ENCODE peak calls at places on chromosomes 4 and X, in nine cellular contexts. One of them, this sample, is unnamed.

GRCh38 chr4:123433573-123433972 is 37.0 kb downstream of the SPRY1 start:
- DNase-seq in K562: no peak
- DNase-seq in lower lobe of right lung: no peak
- DNase-seq in OCI-LY7: no peak
- DNase-seq in hepatocyte: no peak
- DNase-seq in uterus: no peak
- DNase-seq in brain microvascular endothelial cell: no peak
- DNase-seq in neural progenitor cell: no peak
- DNase-seq in GM23338: no peak
- DNase-seq in this sample: no peak

GRCh38 chr4:70640192-70640591 is 11.6 kb downstream of the ENAM start:
- DNase-seq in K562: no peak
- DNase-seq in lower lobe of right lung: no peak
- DNase-seq in OCI-LY7: no peak
- DNase-seq in hepatocyte: no peak
- DNase-seq in uterus: no peak
- DNase-seq in brain microvascular endothelial cell: no peak
- DNase-seq in neural progenitor cell: no peak
- DNase-seq in GM23338: no peak
- DNase-seq in this sample: no peak

GRCh38 chr4:89587364-89587763 is 249.6 kb downstream of the SNCA start:
- DNase-seq in K562: no peak
- DNase-seq in lower lobe of right lung: no peak
- DNase-seq in OCI-LY7: no peak
- DNase-seq in hepatocyte: no peak
- DNase-seq in uterus: no peak
- DNase-seq in brain microvascular endothelial cell: no peak
- DNase-seq in neural progenitor cell: no peak
- DNase-seq in GM23338: no peak
- DNase-seq in this sample: no peak

GRCh38 chr4:185874516-185875230 is 62.7 kb upstream of the SORBS2 start:
- DNase-seq in K562: no peak
- DNase-seq in lower lobe of right lung: no peak
- DNase-seq in OCI-LY7: no peak
- DNase-seq in hepatocyte: no peak
- DNase-seq in uterus: no peak
- DNase-seq in brain microvascular endothelial cell: peak; percentile 39
- DNase-seq in neural progenitor cell: no peak
- DNase-seq in GM23338: no peak
- DNase-seq in this sample: peak; percentile 36

GRCh38 chr4:41213563-41214157 is 682 bp downstream of the APBB2 start:
- DNase-seq in K562: no peak
- DNase-seq in lower lobe of right lung: no peak
- DNase-seq in OCI-LY7: peak; percentile 49
- DNase-seq in hepatocyte: peak; percentile 54
- DNase-seq in uterus: peak; percentile 40
- DNase-seq in brain microvascular endothelial cell: no peak
- DNase-seq in neural progenitor cell: no peak
- DNase-seq in GM23338: no peak
- DNase-seq in this sample: no peak

GRCh38 chr4:147408189-147408588 is 72.7 kb upstream of the EDNRA start:
- DNase-seq in K562: no peak
- DNase-seq in lower lobe of right lung: no peak
- DNase-seq in OCI-LY7: no peak
- DNase-seq in hepatocyte: no peak
- DNase-seq in uterus: no peak
- DNase-seq in brain microvascular endothelial cell: no peak
- DNase-seq in neural progenitor cell: no peak
- DNase-seq in GM23338: no peak
- DNase-seq in this sample: no peak

GRCh38 chr4:89929425-89930272 is 35.0 kb downstream of the MMRN1 start:
- DNase-seq in K562: no peak
- DNase-seq in lower lobe of right lung: no peak
- DNase-seq in OCI-LY7: no peak
- DNase-seq in hepatocyte: no peak
- DNase-seq in uterus: no peak
- DNase-seq in brain microvascular endothelial cell: no peak
- DNase-seq in neural progenitor cell: no peak
- DNase-seq in GM23338: no peak
- DNase-seq in this sample: no peak

GRCh38 chr4:65018313-65018712 is 609.1 kb upstream of the TECRL start:
- DNase-seq in K562: no peak
- DNase-seq in lower lobe of right lung: no peak
- DNase-seq in OCI-LY7: no peak
- DNase-seq in hepatocyte: no peak
- DNase-seq in uterus: no peak
- DNase-seq in brain microvascular endothelial cell: no peak
- DNase-seq in neural progenitor cell: no peak
- DNase-seq in GM23338: no peak
- DNase-seq in this sample: no peak

GRCh38 chr4:112968456-112969159 is 80.8 kb upstream of the ANK2 start:
- DNase-seq in K562: no peak
- DNase-seq in lower lobe of right lung: no peak
- DNase-seq in OCI-LY7: no peak
- DNase-seq in hepatocyte: no peak
- DNase-seq in uterus: no peak
- DNase-seq in brain microvascular endothelial cell: peak; percentile 10
- DNase-seq in neural progenitor cell: no peak
- DNase-seq in GM23338: no peak
- DNase-seq in this sample: no peak

GRCh38 chr4:143359794-143360193 is 23.1 kb downstream of the GAB1 start:
- DNase-seq in K562: no peak
- DNase-seq in lower lobe of right lung: no peak
- DNase-seq in OCI-LY7: no peak
- DNase-seq in hepatocyte: no peak
- DNase-seq in uterus: no peak
- DNase-seq in brain microvascular endothelial cell: no peak
- DNase-seq in neural progenitor cell: no peak
- DNase-seq in GM23338: no peak
- DNase-seq in this sample: peak; percentile 36

GRCh38 chrX:52271212-52271611 is 86.5 kb downstream of the MAGED4 start:
- DNase-seq in K562: peak; percentile 5
- DNase-seq in lower lobe of right lung: no peak
- DNase-seq in OCI-LY7: peak; percentile 32
- DNase-seq in hepatocyte: peak; percentile 29
- DNase-seq in uterus: no peak
- DNase-seq in brain microvascular endothelial cell: no peak
- DNase-seq in neural progenitor cell: peak; percentile 58
- DNase-seq in GM23338: peak; percentile 64
- DNase-seq in this sample: no peak

GRCh38 chr4:42136371-42136770 is 16.1 kb downstream of the BEND4 start:
- DNase-seq in K562: no peak
- DNase-seq in lower lobe of right lung: no peak
- DNase-seq in OCI-LY7: no peak
- DNase-seq in hepatocyte: no peak
- DNase-seq in uterus: no peak
- DNase-seq in brain microvascular endothelial cell: no peak
- DNase-seq in neural progenitor cell: no peak
- DNase-seq in GM23338: peak; percentile 74
- DNase-seq in this sample: no peak

GRCh38 chrX:154349979-154350378 is 24.5 kb downstream of the FLNA start:
- DNase-seq in K562: no peak
- DNase-seq in lower lobe of right lung: peak; percentile 20
- DNase-seq in OCI-LY7: no peak
- DNase-seq in hepatocyte: no peak
- DNase-seq in uterus: no peak
- DNase-seq in brain microvascular endothelial cell: no peak
- DNase-seq in neural progenitor cell: no peak
- DNase-seq in GM23338: no peak
- DNase-seq in this sample: no peak

GRCh38 chrX:154349359-154349935 is 25.0 kb downstream of the FLNA start:
- DNase-seq in K562: no peak
- DNase-seq in lower lobe of right lung: peak; percentile 37
- DNase-seq in OCI-LY7: no peak
- DNase-seq in hepatocyte: no peak
- DNase-seq in uterus: peak; percentile 34
- DNase-seq in brain microvascular endothelial cell: no peak
- DNase-seq in neural progenitor cell: no peak
- DNase-seq in GM23338: no peak
- DNase-seq in this sample: no peak

GRCh38 chrX:154352012-154352401 is 22.4 kb downstream of the FLNA start:
- DNase-seq in K562: no peak
- DNase-seq in lower lobe of right lung: no peak
- DNase-seq in OCI-LY7: no peak
- DNase-seq in hepatocyte: no peak
- DNase-seq in uterus: no peak
- DNase-seq in brain microvascular endothelial cell: no peak
- DNase-seq in neural progenitor cell: no peak
- DNase-seq in GM23338: no peak
- DNase-seq in this sample: no peak

GRCh38 chrX:154351183-154352011 is 23.0 kb downstream of the FLNA start:
- DNase-seq in K562: no peak
- DNase-seq in lower lobe of right lung: peak; percentile 54
- DNase-seq in OCI-LY7: no peak
- DNase-seq in hepatocyte: no peak
- DNase-seq in uterus: no peak
- DNase-seq in brain microvascular endothelial cell: no peak
- DNase-seq in neural progenitor cell: no peak
- DNase-seq in GM23338: no peak
- DNase-seq in this sample: no peak

DNA sequence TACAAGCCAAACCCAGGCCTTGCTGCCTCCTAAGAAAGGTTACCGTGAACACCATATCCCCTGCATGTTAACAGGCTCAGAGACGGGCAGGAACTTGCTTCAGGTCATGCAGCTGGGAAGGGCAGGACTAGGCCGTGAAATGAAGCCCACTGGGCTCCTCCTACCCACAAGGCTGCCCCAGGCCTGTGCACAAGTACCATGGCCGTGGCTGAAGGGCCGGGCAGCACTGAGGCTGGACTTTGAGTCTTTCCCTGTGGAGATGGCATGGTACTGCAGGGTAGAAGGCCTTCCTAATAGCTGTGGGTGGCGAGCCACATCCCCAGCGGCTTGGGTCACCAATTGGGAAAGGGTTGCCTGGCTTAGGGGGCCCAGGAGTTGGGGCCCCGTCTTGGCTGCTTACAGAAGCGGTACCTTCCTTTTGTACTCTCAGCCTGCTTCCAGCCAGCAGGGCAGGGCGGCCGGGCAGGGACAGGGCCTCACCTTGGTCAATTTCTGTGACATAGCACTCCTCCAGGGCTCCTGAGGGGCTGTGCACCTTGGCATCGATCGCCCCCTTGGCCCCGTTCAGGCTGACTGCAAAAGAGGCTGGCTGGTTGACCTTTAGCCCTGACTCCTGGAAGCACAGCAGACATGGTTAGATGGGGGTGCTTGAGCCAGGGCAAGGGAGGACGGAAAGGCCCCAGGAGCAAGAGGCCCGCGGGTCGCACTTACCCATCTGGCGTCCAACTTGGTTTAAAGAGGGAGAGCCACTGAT is 23.8 kb downstream of the FLNA start:
- DNase-seq in K562: no peak
- DNase-seq in lower lobe of right lung: peak; percentile 6
- DNase-seq in OCI-LY7: no peak
- DNase-seq in hepatocyte: no peak
- DNase-seq in uterus: no peak
- DNase-seq in brain microvascular endothelial cell: no peak
- DNase-seq in neural progenitor cell: no peak
- DNase-seq in GM23338: no peak
- DNase-seq in this sample: no peak
- H3K27ac ChIP-seq in K562: no peak overlapping the region
- H3K27ac ChIP-seq in lower lobe of right lung: no peak overlapping the region
- H3K27ac ChIP-seq in OCI-LY7: no peak overlapping the region
- H3K27ac ChIP-seq in hepatocyte: no peak overlapping the region
- H3K27ac ChIP-seq in uterus: no peak overlapping the region
- H3K27ac ChIP-seq in brain microvascular endothelial cell: no peak overlapping the region
- H3K27ac ChIP-seq in neural progenitor cell: no peak overlapping the region
- H3K27ac ChIP-seq in GM23338: no peak overlapping the region
- H3K27ac ChIP-seq in this sample: peak overlapping the region; percentile 97

DNA sequence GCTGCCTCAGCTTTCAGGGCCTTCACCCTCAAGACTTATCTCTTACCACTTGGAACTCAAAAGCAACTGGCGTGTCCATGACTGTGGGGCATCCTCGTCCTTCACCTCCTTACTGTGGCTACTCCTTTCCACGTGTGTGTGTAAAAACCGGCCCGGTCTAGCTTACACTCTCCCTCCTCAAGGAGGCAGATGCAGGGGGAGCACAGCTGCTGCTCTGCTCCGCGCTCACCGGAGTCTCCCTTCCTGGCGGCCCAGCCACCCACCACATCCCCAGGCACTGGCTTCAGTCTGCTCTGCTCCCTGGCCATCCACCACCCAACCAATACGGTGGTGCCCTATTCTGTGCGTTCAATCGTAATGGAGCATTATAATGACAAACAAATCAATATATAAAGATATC is 8.3 kb downstream of the RNF212 start:
- DNase-seq in K562: no peak
- DNase-seq in lower lobe of right lung: no peak
- DNase-seq in OCI-LY7: no peak
- DNase-seq in hepatocyte: no peak
- DNase-seq in uterus: no peak
- DNase-seq in brain microvascular endothelial cell: no peak
- DNase-seq in neural progenitor cell: no peak
- DNase-seq in GM23338: no peak
- DNase-seq in this sample: no peak
- TF ChIP-seq CTCF in K562: no peak
- TF ChIP-seq CTCF in lower lobe of right lung: no peak
- TF ChIP-seq CTCF in OCI-LY7: no peak
- TF ChIP-seq CTCF in hepatocyte: no peak
- TF ChIP-seq CTCF in uterus: no peak
- TF ChIP-seq CTCF in brain microvascular endothelial cell: no peak
- TF ChIP-seq CTCF in neural progenitor cell: no peak
- TF ChIP-seq CTCF in GM23338: no peak
- TF ChIP-seq CTCF in this sample: no peak

DNA sequence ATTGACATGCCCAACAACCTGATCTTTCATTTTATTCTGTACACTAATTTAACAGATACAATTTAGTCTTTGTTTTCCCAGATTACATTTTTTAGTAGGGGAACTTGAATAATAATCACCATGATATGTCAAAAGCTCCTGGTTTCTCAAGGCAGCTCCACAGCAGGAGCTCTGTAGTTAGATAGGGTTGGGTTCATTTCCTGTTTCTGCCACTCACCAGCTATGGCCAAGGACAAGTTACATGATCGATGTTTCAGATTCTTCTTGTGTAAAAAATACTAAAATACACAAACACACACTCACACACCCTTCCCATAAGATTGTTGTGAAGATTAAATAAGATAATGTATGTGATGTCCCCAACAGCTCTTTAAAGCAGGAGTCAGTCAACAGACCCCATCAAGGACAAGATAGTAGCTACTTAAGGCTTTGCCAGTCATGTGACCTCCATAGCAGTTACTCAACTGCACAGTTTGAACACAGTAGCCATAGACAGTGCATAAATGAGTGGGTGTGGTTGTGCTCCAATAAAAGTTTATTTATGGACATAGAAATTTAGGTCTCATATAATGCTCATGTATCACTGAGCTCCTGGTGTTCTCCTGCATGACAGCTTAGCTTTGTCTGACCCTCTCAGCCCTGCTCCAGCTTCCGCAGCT is 18.4 kb downstream of the GUCY1A1 start:
- DNase-seq in K562: no peak
- DNase-seq in lower lobe of right lung: no peak
- DNase-seq in OCI-LY7: no peak
- DNase-seq in hepatocyte: no peak
- DNase-seq in uterus: no peak
- DNase-seq in brain microvascular endothelial cell: no peak
- DNase-seq in neural progenitor cell: no peak
- DNase-seq in GM23338: no peak
- DNase-seq in this sample: no peak
- H3K27ac ChIP-seq in K562: no peak overlapping the region
- H3K27ac ChIP-seq in lower lobe of right lung: no peak overlapping the region
- H3K27ac ChIP-seq in OCI-LY7: no peak overlapping the region
- H3K27ac ChIP-seq in hepatocyte: peak overlapping the region; percentile 1
- H3K27ac ChIP-seq in uterus: peak overlapping the region; percentile 24
- H3K27ac ChIP-seq in brain microvascular endothelial cell: no peak overlapping the region
- H3K27ac ChIP-seq in neural progenitor cell: no peak overlapping the region
- H3K27ac ChIP-seq in GM23338: no peak overlapping the region
- H3K27ac ChIP-seq in this sample: no peak overlapping the region

GRCh38 chrX:12961191-12961718 is 13.7 kb upstream of the TMSB4X start:
- DNase-seq in K562: no peak
- DNase-seq in lower lobe of right lung: no peak
- DNase-seq in OCI-LY7: no peak
- DNase-seq in hepatocyte: no peak
- DNase-seq in uterus: no peak
- DNase-seq in brain microvascular endothelial cell: no peak
- DNase-seq in neural progenitor cell: no peak
- DNase-seq in GM23338: no peak
- DNase-seq in this sample: no peak
- TF ChIP-seq CTCF in K562: no peak
- TF ChIP-seq CTCF in lower lobe of right lung: no peak
- TF ChIP-seq CTCF in OCI-LY7: no peak
- TF ChIP-seq CTCF in hepatocyte: no peak
- TF ChIP-seq CTCF in uterus: no peak
- TF ChIP-seq CTCF in brain microvascular endothelial cell: no peak
- TF ChIP-seq CTCF in neural progenitor cell: no peak
- TF ChIP-seq CTCF in GM23338: no peak
- TF ChIP-seq CTCF in this sample: no peak

This sample was measured in RWPE1.